ENCODE peak calls at places on chromosomes 2 and 18, in four cellular contexts. Y is activated T-cell treated with anti-CD3 and anti-CD28 coated beads, Interleukin-2, amount 50 U/mL, for 72 hours; G is kidney; T is AG20443. U is an unnamed sample.

GRCh38 chr2:105072039-105072438 is 34.2 kb downstream of the MRPS9 start:
- DNase-seq in G (no peak), Y (peak; percentile 54), T (no peak), U (no peak)

GRCh38 chr18:69648486-69648885 is 247.8 kb downstream of the DOK6 start:
- DNase-seq in Y (no peak), G (no peak), T (no peak), U (no peak)

GRCh38 chr2:232636788-232637420 is 3.5 kb downstream of the EFHD1 start:
- DNase-seq in G (no peak), Y (no peak), T (no peak), U (no peak)

GRCh38 chr2:215272918-215273317 is 38.9 kb upstream of the ATIC start:
- DNase-seq in T (no peak), Y (no peak), G (no peak), U (no peak)

GRCh38 chr2:191319181-191319580 is 74.0 kb downstream of the MYO1B start:
- DNase-seq in T (peak; percentile 32), G (no peak), Y (no peak), U (no peak)

GRCh38 chr18:71784777-71785176 is 759.4 kb downstream of the CBLN2 start:
- DNase-seq in G (no peak), Y (peak; percentile 8), T (no peak), U (no peak)

GRCh38 chr18:28999711-29000110 is 822.8 kb upstream of the CDH2 start:
- DNase-seq in Y (no peak), G (no peak), T (peak; percentile 9), U (peak; percentile 36)

GRCh38 chr2:195818521-195818920 is 161.5 kb downstream of the SLC39A10 start:
- DNase-seq in T (no peak), G (no peak), Y (no peak), U (no peak)

GRCh38 chr18:40577255-40577654 is 1377.8 kb upstream of the PIK3C3 start:
- DNase-seq in Y (no peak), T (no peak), G (no peak), U (no peak)

GRCh38 chr2:231393149-231394131 is 2.1 kb upstream of the B3GNT7 start:
- DNase-seq in T (no peak), G (peak; percentile 74), Y (peak; percentile 60), U (no peak)

GRCh38 chr2:239630618-239631286 is 229.9 kb upstream of the HDAC4 start:
- DNase-seq in T (peak; percentile 95), G (no peak), Y (no peak), U (peak; percentile 88)

GRCh38 chr18:2855560-2856350 is 8.9 kb downstream of the EMILIN2 start:
- DNase-seq in Y (peak; percentile 25), T (no peak), G (no peak), U (no peak)